ENCODE peak calls at places on chromosome 10, in eight cellular contexts. R is brain microvascular endothelial cell; Z is CD4-positive, alpha-beta memory T cell; K is CD4-positive, alpha-beta T cell; I is ovary; F is A549; J is CD8-positive, alpha-beta T cell; B is fibroblast of lung. W is an unnamed sample.

GRCh38 chr10:133205146-133205545 is 24.9 kb upstream of the UTF1 start:
- DNase-seq in Z (no peak), B (no peak), F (no peak), R (no peak), I (no peak), J (no peak), K (no peak), W (no peak)

GRCh38 chr10:102850025-102850518 is 4.0 kb upstream of the BORCS7 start:
- DNase-seq in B (no peak), J (no peak), F (no peak), I (no peak), Z (no peak), K (no peak), R (no peak), W (no peak)

GRCh38 chr10:121926669-121927360 is 1.0 kb downstream of the ATE1 start:
- DNase-seq in F (peak), K (no peak), R (peak), Z (peak), B (peak), I (no peak), J (no peak), W (peak)

GRCh38 chr10:114541081-114541833 is 116.8 kb downstream of the ABLIM1 start:
- DNase-seq in B (peak), I (peak), K (peak), J (peak), F (no peak), R (peak), Z (peak), W (peak)

GRCh38 chr10:115963848-115964247 is 309.2 kb downstream of the GFRA1 start:
- DNase-seq in F (no peak), Z (no peak), K (no peak), B (no peak), R (peak), J (no peak), I (no peak), W (no peak)

GRCh38 chr10:70820976-70821750 is 5.4 kb downstream of the SGPL1 start:
- DNase-seq in Z (no peak), B (no peak), F (no peak), J (no peak), K (no peak), R (no peak), I (no peak), W (no peak)

GRCh38 chr10:62597226-62597625 is 207.3 kb upstream of the ADO start:
- DNase-seq in R (peak), F (no peak), Z (no peak), J (no peak), I (no peak), K (no peak), B (no peak), W (no peak)

GRCh38 chr10:77631241-77631640 is 6.4 kb downstream of the KCNMA1 start:
- DNase-seq in B (no peak), J (no peak), K (no peak), Z (no peak), F (no peak), I (no peak), R (no peak), W (no peak)

GRCh38 chr10:25616903-25617592 is 317.0 kb upstream of the MYO3A start:
- DNase-seq in I (no peak), J (no peak), Z (no peak), F (no peak), B (no peak), K (no peak), R (no peak), W (no peak)

GRCh38 chr10:17062493-17063487 is 66.8 kb downstream of the CUBN start:
- DNase-seq in F (peak), R (peak), Z (no peak), I (peak), J (no peak), B (peak), K (no peak), W (no peak)

GRCh38 chr10:13684813-13685511 is 98.2 kb downstream of the PRPF18 start:
- DNase-seq in I (no peak), J (no peak), R (no peak), Z (no peak), F (no peak), B (peak), K (no peak), W (no peak)
- H3K27ac ChIP-seq in I (no peak), J (no peak), R (peak), Z (no peak), F (no peak), B (peak), K (no peak), W (no peak)

GRCh38 chr10:15714847-15715246 is 4.9 kb downstream of the ITGA8 start:
- DNase-seq in K (no peak), Z (no peak), J (no peak), R (no peak), B (no peak), I (no peak), F (no peak), W (no peak)
- H3K27ac ChIP-seq in K (no peak), Z (no peak), J (no peak), R (no peak), B (no peak), I (no peak), F (no peak), W (no peak)

DNA sequence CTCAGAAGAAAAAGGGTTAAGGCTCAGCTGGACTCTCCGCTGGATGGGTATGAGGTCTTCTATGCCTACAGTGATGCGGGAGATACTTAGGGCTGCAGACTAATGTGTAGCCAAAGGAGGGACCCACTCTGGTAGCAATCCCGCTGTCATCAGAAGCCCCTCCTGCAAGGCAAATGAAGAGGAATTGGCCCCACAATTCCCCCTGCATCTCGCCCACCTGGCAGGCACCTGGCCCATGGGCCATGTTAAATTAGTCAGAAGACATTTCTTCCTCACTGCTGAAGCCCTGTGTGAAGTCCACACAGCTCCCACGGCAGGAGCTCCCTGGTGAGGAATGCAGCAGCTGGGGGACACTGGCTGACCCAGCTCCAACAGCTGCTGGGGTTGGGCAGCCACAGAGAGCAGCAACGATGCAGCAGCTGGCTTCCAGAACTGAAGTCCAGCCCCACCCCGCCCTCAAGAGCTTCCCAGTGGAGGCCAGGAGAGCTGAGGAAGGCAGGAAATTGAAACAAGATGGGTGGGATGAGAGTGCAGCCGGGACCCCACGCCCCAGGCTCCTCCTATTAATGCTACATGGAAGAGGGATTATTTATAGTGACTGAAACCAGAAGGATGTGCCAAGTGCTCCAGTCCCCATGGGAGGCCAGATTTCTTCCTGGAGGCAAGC is 5.5 kb downstream of the VSTM4 start:
- DNase-seq in R (no peak), J (no peak), K (no peak), I (peak), B (peak), Z (no peak), F (no peak), W (no peak)
- H3K27ac ChIP-seq in R (no peak), J (no peak), K (no peak), I (no peak), B (no peak), Z (no peak), F (no peak), W (no peak)

DNA sequence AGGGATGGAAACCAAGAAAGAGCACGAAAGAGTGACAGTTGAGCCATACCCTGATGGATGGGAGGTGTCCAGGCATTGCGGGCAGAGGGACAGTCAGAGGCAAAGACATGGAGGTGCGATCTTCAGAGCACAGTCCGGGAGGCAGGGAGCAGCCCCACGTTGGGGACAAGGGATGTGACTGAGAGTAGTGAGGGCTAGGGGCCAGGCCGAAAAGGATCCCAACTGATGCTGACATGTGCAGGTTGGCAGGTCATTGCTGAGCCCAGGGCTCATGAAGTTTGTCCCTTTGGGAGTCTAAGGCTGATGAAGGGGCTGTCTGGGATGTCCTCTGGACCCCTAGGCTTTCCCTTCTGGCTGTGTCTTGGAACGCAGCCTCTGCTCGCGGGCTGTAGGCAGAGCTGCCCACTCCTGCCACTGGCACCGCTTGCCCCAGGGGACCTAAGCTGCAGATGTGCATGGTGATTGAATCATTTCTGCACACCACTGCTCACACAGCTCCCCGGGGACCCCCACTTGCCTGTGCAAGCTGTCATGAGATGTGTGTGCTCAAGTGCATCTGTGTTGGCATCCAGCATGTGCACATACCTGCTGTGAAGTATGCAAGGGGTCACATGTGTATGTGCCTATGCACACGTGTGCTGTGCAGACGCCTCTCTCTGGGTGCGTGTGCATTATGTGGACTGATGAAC is 125.1 kb downstream of the ZMIZ1 start:
- DNase-seq in Z (no peak), J (no peak), R (no peak), F (no peak), B (no peak), I (no peak), K (no peak), W (no peak)
- H3K27ac ChIP-seq in Z (no peak), J (no peak), R (no peak), F (no peak), B (no peak), I (no peak), K (no peak), W (no peak)

DNA sequence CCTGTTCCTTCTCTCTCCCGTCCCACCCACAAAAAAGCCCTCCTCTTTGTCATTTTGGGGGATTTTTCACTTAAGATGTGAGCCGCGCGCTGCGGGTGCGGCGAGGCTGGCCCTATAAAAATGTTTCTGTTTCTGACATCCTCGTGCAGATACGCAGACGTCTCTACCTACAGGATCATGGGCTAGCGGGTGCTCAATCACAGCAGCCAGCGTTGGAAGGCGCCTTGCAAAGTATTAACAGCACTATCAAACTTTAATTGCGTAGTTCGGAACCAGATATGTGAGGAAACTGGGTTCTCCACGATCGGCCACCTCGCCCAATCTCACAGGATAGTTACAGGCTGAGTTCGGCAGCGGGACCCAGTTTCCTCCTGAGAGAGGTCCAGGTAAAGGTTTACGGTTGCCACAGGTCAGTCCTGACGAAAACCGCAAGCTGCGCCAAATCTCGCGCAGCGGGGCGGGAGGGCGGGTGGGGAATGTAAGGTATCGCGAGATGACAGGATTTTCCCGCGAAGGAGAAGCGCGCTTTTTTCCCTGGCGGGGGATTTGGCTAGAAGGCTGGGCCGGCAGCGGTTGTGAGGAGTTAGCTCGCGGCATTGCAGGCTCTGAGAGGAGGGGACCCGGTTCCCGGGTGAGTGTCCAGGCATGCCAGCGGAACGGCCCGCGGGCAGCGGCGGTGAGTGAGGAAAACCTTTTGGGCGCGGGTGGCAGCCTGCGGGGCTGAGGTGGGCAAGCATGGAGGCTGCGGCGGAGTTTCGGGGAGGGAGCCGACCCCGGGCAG is at the start of gene HELLS:
- DNase-seq in K (peak), B (peak), Z (peak), J (peak), R (peak), I (peak), F (peak), W (peak)
- H3K27ac ChIP-seq in K (peak), B (peak), Z (peak), J (peak), R (peak), I (peak), F (peak), W (peak)

W was measured in CD8-positive, alpha-beta memory T cell.